ENCODE peak calls at places on chromosomes 1 and 21, in six cellular contexts. One of them, this sample, is unnamed.

GRCh38 chr1:41846595-41846994 is 72.1 kb downstream of the HIVEP3 start:
- DNase-seq in CD8-positive, alpha-beta memory T cell: no peak
- DNase-seq in WERI-Rb-1: no peak
- DNase-seq in fibroblast of lung: peak
- DNase-seq in fibroblast of mammary gland: peak
- DNase-seq in neural progenitor cell: no peak
- DNase-seq in this sample: no peak

GRCh38 chr1:209769956-209770355 is 14.1 kb downstream of the TRAF3IP3 start:
- DNase-seq in CD8-positive, alpha-beta memory T cell: no peak
- DNase-seq in WERI-Rb-1: no peak
- DNase-seq in fibroblast of lung: no peak
- DNase-seq in fibroblast of mammary gland: no peak
- DNase-seq in neural progenitor cell: no peak
- DNase-seq in this sample: no peak

GRCh38 chr1:19678931-19679453 is 14.3 kb downstream of the HTR6 start:
- DNase-seq in CD8-positive, alpha-beta memory T cell: no peak
- DNase-seq in WERI-Rb-1: no peak
- DNase-seq in fibroblast of lung: no peak
- DNase-seq in fibroblast of mammary gland: no peak
- DNase-seq in neural progenitor cell: no peak
- DNase-seq in this sample: no peak

GRCh38 chr1:20215716-20216115 is 29.4 kb upstream of the PLA2G2C start:
- DNase-seq in CD8-positive, alpha-beta memory T cell: no peak
- DNase-seq in WERI-Rb-1: no peak
- DNase-seq in fibroblast of lung: no peak
- DNase-seq in fibroblast of mammary gland: no peak
- DNase-seq in neural progenitor cell: no peak
- DNase-seq in this sample: no peak

GRCh38 chr1:167185062-167185461 is 35.6 kb upstream of the POU2F1 start:
- DNase-seq in CD8-positive, alpha-beta memory T cell: no peak
- DNase-seq in WERI-Rb-1: no peak
- DNase-seq in fibroblast of lung: no peak
- DNase-seq in fibroblast of mammary gland: no peak
- DNase-seq in neural progenitor cell: no peak
- DNase-seq in this sample: no peak

GRCh38 chr1:18560692-18561091 is 70.0 kb upstream of the PAX7 start:
- DNase-seq in CD8-positive, alpha-beta memory T cell: no peak
- DNase-seq in WERI-Rb-1: no peak
- DNase-seq in fibroblast of lung: no peak
- DNase-seq in fibroblast of mammary gland: no peak
- DNase-seq in neural progenitor cell: no peak
- DNase-seq in this sample: no peak

GRCh38 chr1:2414297-2414958 is 2.1 kb upstream of the PEX10 start:
- DNase-seq in CD8-positive, alpha-beta memory T cell: peak
- DNase-seq in WERI-Rb-1: peak
- DNase-seq in fibroblast of lung: peak
- DNase-seq in fibroblast of mammary gland: peak
- DNase-seq in neural progenitor cell: peak
- DNase-seq in this sample: no peak

GRCh38 chr1:11150326-11150725 is 38.8 kb upstream of the ANGPTL7 start:
- DNase-seq in CD8-positive, alpha-beta memory T cell: no peak
- DNase-seq in WERI-Rb-1: no peak
- DNase-seq in fibroblast of lung: peak
- DNase-seq in fibroblast of mammary gland: no peak
- DNase-seq in neural progenitor cell: no peak
- DNase-seq in this sample: no peak

GRCh38 chr1:177106614-177107365 is 57.7 kb downstream of the ASTN1 start:
- DNase-seq in CD8-positive, alpha-beta memory T cell: no peak
- DNase-seq in WERI-Rb-1: no peak
- DNase-seq in fibroblast of lung: no peak
- DNase-seq in fibroblast of mammary gland: no peak
- DNase-seq in neural progenitor cell: no peak
- DNase-seq in this sample: no peak

GRCh38 chr1:30879940-30880339 is 28.6 kb downstream of the SDC3 start:
- DNase-seq in CD8-positive, alpha-beta memory T cell: no peak
- DNase-seq in WERI-Rb-1: no peak
- DNase-seq in fibroblast of lung: no peak
- DNase-seq in fibroblast of mammary gland: no peak
- DNase-seq in neural progenitor cell: peak
- DNase-seq in this sample: no peak

GRCh38 chr1:903721-904270 is 19.9 kb upstream of the SAMD11 start:
- DNase-seq in CD8-positive, alpha-beta memory T cell: no peak
- DNase-seq in WERI-Rb-1: no peak
- DNase-seq in fibroblast of lung: no peak
- DNase-seq in fibroblast of mammary gland: no peak
- DNase-seq in neural progenitor cell: peak
- DNase-seq in this sample: no peak

GRCh38 chr1:154326546-154327465 is 1.5 kb downstream of the ATP8B2 start:
- DNase-seq in CD8-positive, alpha-beta memory T cell: no peak
- DNase-seq in WERI-Rb-1: no peak
- DNase-seq in fibroblast of lung: peak
- DNase-seq in fibroblast of mammary gland: peak
- DNase-seq in neural progenitor cell: no peak
- DNase-seq in this sample: peak

GRCh38 chr1:221810406-221810805 is 68.5 kb upstream of the DUSP10 start:
- DNase-seq in CD8-positive, alpha-beta memory T cell: no peak
- DNase-seq in WERI-Rb-1: no peak
- DNase-seq in fibroblast of lung: peak
- DNase-seq in fibroblast of mammary gland: peak
- DNase-seq in neural progenitor cell: no peak
- DNase-seq in this sample: no peak

GRCh38 chr1:153220606-153221303 is 3.4 kb downstream of the PRR9 start:
- DNase-seq in CD8-positive, alpha-beta memory T cell: no peak
- DNase-seq in WERI-Rb-1: peak
- DNase-seq in fibroblast of lung: no peak
- DNase-seq in fibroblast of mammary gland: no peak
- DNase-seq in neural progenitor cell: no peak
- DNase-seq in this sample: no peak

GRCh38 chr1:220274122-220274855 is 2.0 kb upstream of the RAB3GAP2 start:
- DNase-seq in CD8-positive, alpha-beta memory T cell: no peak
- DNase-seq in WERI-Rb-1: no peak
- DNase-seq in fibroblast of lung: peak
- DNase-seq in fibroblast of mammary gland: peak
- DNase-seq in neural progenitor cell: no peak
- DNase-seq in this sample: no peak

GRCh38 chr1:21262282-21263051 is 27.8 kb downstream of the ECE1 start:
- DNase-seq in CD8-positive, alpha-beta memory T cell: no peak
- DNase-seq in WERI-Rb-1: no peak
- DNase-seq in fibroblast of lung: peak
- DNase-seq in fibroblast of mammary gland: peak
- DNase-seq in neural progenitor cell: peak
- DNase-seq in this sample: peak

GRCh38 chr1:91775227-91775626 is 110.7 kb downstream of the TGFBR3 start:
- DNase-seq in CD8-positive, alpha-beta memory T cell: no peak
- DNase-seq in WERI-Rb-1: no peak
- DNase-seq in fibroblast of lung: no peak
- DNase-seq in fibroblast of mammary gland: no peak
- DNase-seq in neural progenitor cell: no peak
- DNase-seq in this sample: no peak

GRCh38 chr1:3065396-3065795 is 3.6 kb upstream of the PRDM16 start:
- DNase-seq in CD8-positive, alpha-beta memory T cell: no peak
- DNase-seq in WERI-Rb-1: no peak
- DNase-seq in fibroblast of lung: no peak
- DNase-seq in fibroblast of mammary gland: no peak
- DNase-seq in neural progenitor cell: no peak
- DNase-seq in this sample: no peak

GRCh38 chr1:2933431-2934172 is 87.7 kb upstream of the ACTRT2 start:
- DNase-seq in CD8-positive, alpha-beta memory T cell: no peak
- DNase-seq in WERI-Rb-1: no peak
- DNase-seq in fibroblast of lung: no peak
- DNase-seq in fibroblast of mammary gland: no peak
- DNase-seq in neural progenitor cell: no peak
- DNase-seq in this sample: no peak

GRCh38 chr21:43372663-43373386 is 54.1 kb downstream of the SIK1 start:
- DNase-seq in CD8-positive, alpha-beta memory T cell: no peak
- DNase-seq in WERI-Rb-1: no peak
- DNase-seq in fibroblast of lung: no peak
- DNase-seq in fibroblast of mammary gland: no peak
- DNase-seq in neural progenitor cell: no peak
- DNase-seq in this sample: no peak

GRCh38 chr1:85607126-85607912 is 26.8 kb downstream of the CCN1 start:
- DNase-seq in CD8-positive, alpha-beta memory T cell: no peak
- DNase-seq in WERI-Rb-1: no peak
- DNase-seq in fibroblast of lung: peak
- DNase-seq in fibroblast of mammary gland: peak
- DNase-seq in neural progenitor cell: peak
- DNase-seq in this sample: no peak

GRCh38 chr1:111512132-111512874 is 8.9 kb upstream of the ADORA3 start:
- DNase-seq in CD8-positive, alpha-beta memory T cell: no peak
- DNase-seq in WERI-Rb-1: no peak
- DNase-seq in fibroblast of lung: no peak
- DNase-seq in fibroblast of mammary gland: no peak
- DNase-seq in neural progenitor cell: no peak
- DNase-seq in this sample: no peak

GRCh38 chr1:229117664-229118300 is 153.1 kb upstream of the RAB4A start:
- DNase-seq in CD8-positive, alpha-beta memory T cell: no peak
- DNase-seq in WERI-Rb-1: no peak
- DNase-seq in fibroblast of lung: peak
- DNase-seq in fibroblast of mammary gland: peak
- DNase-seq in neural progenitor cell: no peak
- DNase-seq in this sample: peak

GRCh38 chr1:43238104-43238503 is 31.7 kb upstream of the TMEM125 start:
- DNase-seq in CD8-positive, alpha-beta memory T cell: no peak
- DNase-seq in WERI-Rb-1: peak
- DNase-seq in fibroblast of lung: peak
- DNase-seq in fibroblast of mammary gland: peak
- DNase-seq in neural progenitor cell: peak
- DNase-seq in this sample: no peak

GRCh38 chr1:154773551-154773950 is 96.5 kb downstream of the KCNN3 start:
- DNase-seq in CD8-positive, alpha-beta memory T cell: no peak
- DNase-seq in WERI-Rb-1: no peak
- DNase-seq in fibroblast of lung: no peak
- DNase-seq in fibroblast of mammary gland: no peak
- DNase-seq in neural progenitor cell: no peak
- DNase-seq in this sample: no peak

GRCh38 chr1:225999912-226000337 is 782 bp upstream of the SDE2 start:
- DNase-seq in CD8-positive, alpha-beta memory T cell: no peak
- DNase-seq in WERI-Rb-1: no peak
- DNase-seq in fibroblast of lung: peak
- DNase-seq in fibroblast of mammary gland: no peak
- DNase-seq in neural progenitor cell: no peak
- DNase-seq in this sample: no peak

GRCh38 chr1:43464840-43465693 is 11.3 kb upstream of the HYI start:
- DNase-seq in CD8-positive, alpha-beta memory T cell: no peak
- DNase-seq in WERI-Rb-1: no peak
- DNase-seq in fibroblast of lung: no peak
- DNase-seq in fibroblast of mammary gland: peak
- DNase-seq in neural progenitor cell: no peak
- DNase-seq in this sample: no peak

GRCh38 chr21:21096956-21097355 is 98.7 kb downstream of the NCAM2 start:
- DNase-seq in CD8-positive, alpha-beta memory T cell: no peak
- DNase-seq in WERI-Rb-1: no peak
- DNase-seq in fibroblast of lung: peak
- DNase-seq in fibroblast of mammary gland: no peak
- DNase-seq in neural progenitor cell: no peak
- DNase-seq in this sample: no peak
- H3K4me3 ChIP-seq in CD8-positive, alpha-beta memory T cell: no peak
- H3K4me3 ChIP-seq in WERI-Rb-1: no peak
- H3K4me3 ChIP-seq in fibroblast of lung: no peak
- H3K4me3 ChIP-seq in fibroblast of mammary gland: no peak
- H3K4me3 ChIP-seq in neural progenitor cell: no peak
- H3K4me3 ChIP-seq in this sample: no peak

GRCh38 chr1:24929091-24929875 is 793 bp downstream of the RUNX3 start:
- DNase-seq in CD8-positive, alpha-beta memory T cell: peak
- DNase-seq in WERI-Rb-1: peak
- DNase-seq in fibroblast of lung: no peak
- DNase-seq in fibroblast of mammary gland: no peak
- DNase-seq in neural progenitor cell: peak
- DNase-seq in this sample: no peak
- H3K4me3 ChIP-seq in CD8-positive, alpha-beta memory T cell: peak
- H3K4me3 ChIP-seq in WERI-Rb-1: peak
- H3K4me3 ChIP-seq in fibroblast of lung: peak
- H3K4me3 ChIP-seq in fibroblast of mammary gland: no peak
- H3K4me3 ChIP-seq in neural progenitor cell: peak
- H3K4me3 ChIP-seq in this sample: peak

GRCh38 chr1:205568469-205569361 is 63.1 kb downstream of the ELK4 start:
- DNase-seq in CD8-positive, alpha-beta memory T cell: no peak
- DNase-seq in WERI-Rb-1: peak
- DNase-seq in fibroblast of lung: no peak
- DNase-seq in fibroblast of mammary gland: no peak
- DNase-seq in neural progenitor cell: peak
- DNase-seq in this sample: no peak
- H3K4me3 ChIP-seq in CD8-positive, alpha-beta memory T cell: no peak
- H3K4me3 ChIP-seq in WERI-Rb-1: no peak
- H3K4me3 ChIP-seq in fibroblast of lung: no peak
- H3K4me3 ChIP-seq in fibroblast of mammary gland: no peak
- H3K4me3 ChIP-seq in neural progenitor cell: peak
- H3K4me3 ChIP-seq in this sample: peak

GRCh38 chr21:37006243-37006520 is 320 bp upstream of the RIPPLY3 start:
- DNase-seq in CD8-positive, alpha-beta memory T cell: no peak
- DNase-seq in WERI-Rb-1: no peak
- DNase-seq in fibroblast of lung: no peak
- DNase-seq in fibroblast of mammary gland: no peak
- DNase-seq in neural progenitor cell: no peak
- DNase-seq in this sample: no peak
- H3K4me3 ChIP-seq in CD8-positive, alpha-beta memory T cell: no peak
- H3K4me3 ChIP-seq in WERI-Rb-1: no peak
- H3K4me3 ChIP-seq in fibroblast of lung: no peak
- H3K4me3 ChIP-seq in fibroblast of mammary gland: peak
- H3K4me3 ChIP-seq in neural progenitor cell: peak
- H3K4me3 ChIP-seq in this sample: peak